ENCODE peak calls at places on chromosomes 7 and 10, in five cellular contexts. V is ovary, T is tibial nerve, S is HepG2, F is uterus. L is an unnamed sample. For H3K4me1, the result is how much of the 10 kb centered on the place peaks cover.

GRCh38 chr7:36633377-36633776 is 90.9 kb downstream of the AOAH start:
- DNase-seq in V (no peak), T (no peak), S (no peak), F (no peak), L (no peak)

GRCh38 chr7:155590215-155591023 is 44.1 kb upstream of the CNPY1 start:
- DNase-seq in V (no peak), T (no peak), S (peak), F (no peak), L (peak)

GRCh38 chr10:63236113-63236935 is 103.2 kb downstream of the NRBF2 start:
- DNase-seq in V (no peak), T (no peak), S (peak), F (peak), L (no peak)

GRCh38 chr10:42691361-42692120 is 53.2 kb upstream of the ZNF33B start:
- DNase-seq in V (no peak), T (no peak), S (no peak), F (no peak), L (no peak)

GRCh38 chr7:56447864-56448693 is 331.9 kb upstream of the NUPR2 start:
- DNase-seq in V (peak), T (no peak), S (no peak), F (no peak), L (no peak)

GRCh38 chr7:26038201-26038990 is 113.6 kb upstream of the NFE2L3 start:
- DNase-seq in V (no peak), T (no peak), S (no peak), F (no peak), L (no peak)

GRCh38 chr7:96901822-96902412 is 103.4 kb upstream of the DLX6 start:
- DNase-seq in V (no peak), T (no peak), S (no peak), F (no peak), L (no peak)

GRCh38 chr7:17521437-17521836 is 223.0 kb downstream of the AHR start:
- DNase-seq in V (no peak), T (no peak), S (no peak), F (no peak), L (no peak)

GRCh38 chr10:42951486-42952251 is 125.2 kb upstream of the RET start:
- DNase-seq in V (no peak), T (no peak), S (no peak), F (no peak), L (peak)

GRCh38 chr10:122308487-122309141 is 37.5 kb downstream of the BTBD16 start:
- DNase-seq in V (no peak), T (no peak), S (no peak), F (no peak), L (peak)

GRCh38 chr7:44060948-44061644 is 4.3 kb downstream of the PGAM2 start:
- DNase-seq in V (no peak), T (peak), S (no peak), F (no peak), L (peak)

GRCh38 chr7:74454059-74454947 is 597 bp downstream of the GTF2IRD1 start:
- DNase-seq in V (peak), T (no peak), S (no peak), F (peak), L (no peak)

GRCh38 chr7:101671783-101672356 is 42.8 kb upstream of the MYL10 start:
- DNase-seq in V (no peak), T (no peak), S (no peak), F (no peak), L (no peak)

GRCh38 chr7:70097639-70098038 is 499.4 kb downstream of the AUTS2 start:
- DNase-seq in V (no peak), T (no peak), S (no peak), F (no peak), L (no peak)

GRCh38 chr7:157682064-157682945 is 345.5 kb downstream of the DNAJB6 start:
- DNase-seq in V (no peak), T (peak), S (no peak), F (peak), L (peak)

GRCh38 chr10:13392701-13393100 is 44.6 kb upstream of the SEPHS1 start:
- DNase-seq in V (no peak), T (no peak), S (no peak), F (no peak), L (no peak)

GRCh38 chr7:98079891-98080653 is 26.6 kb upstream of the LMTK2 start:
- DNase-seq in V (no peak), T (no peak), S (no peak), F (no peak), L (no peak)

GRCh38 chr7:78039791-78040776 is 241.5 kb downstream of the PHTF2 start:
- DNase-seq in V (no peak), T (no peak), S (no peak), F (no peak), L (no peak)

GRCh38 chr10:24750695-24751094 is 27.0 kb upstream of the ARHGAP21 start:
- DNase-seq in V (no peak), T (no peak), S (no peak), F (no peak), L (no peak)

GRCh38 chr7:50281680-50282445 is 22.7 kb upstream of the IKZF1 start:
- DNase-seq in V (no peak), T (no peak), S (no peak), F (no peak), L (no peak)
- TF ChIP-seq POLR2A in V (no peak), T (no peak), S (no peak), F (no peak), L (no peak)

DNA sequence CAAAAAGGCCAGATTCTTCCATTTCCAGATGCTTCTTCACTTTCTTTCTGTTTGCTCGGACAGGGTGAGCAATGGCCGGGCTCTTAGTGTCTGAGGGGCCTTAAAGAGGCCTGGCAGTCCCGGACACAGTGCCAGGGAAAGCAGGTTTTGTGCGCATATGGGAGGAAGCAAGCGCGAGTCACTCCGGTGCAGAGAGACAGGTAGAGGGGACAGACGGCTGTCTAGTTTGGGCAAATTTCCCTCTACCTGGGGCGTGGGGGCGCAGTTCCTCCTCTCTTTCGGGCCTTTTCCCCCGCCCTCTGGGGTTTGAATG is 4.7 kb downstream of the NEUROD6 start:
- DNase-seq in V (no peak), T (no peak), S (no peak), F (no peak), L (no peak)
- H3K4me3 ChIP-seq in V (no peak), T (peak), S (no peak), F (no peak), L (peak)

GRCh38 chr7:139772115-139772514 is 5.7 kb downstream of the HIPK2 start:
- DNase-seq in V (no peak), T (no peak), S (peak), F (no peak), L (no peak)
- H3K4me1 ChIP-seq in V (under half), T (half or more), S (half or more), F (under half), L (under half)

DNA sequence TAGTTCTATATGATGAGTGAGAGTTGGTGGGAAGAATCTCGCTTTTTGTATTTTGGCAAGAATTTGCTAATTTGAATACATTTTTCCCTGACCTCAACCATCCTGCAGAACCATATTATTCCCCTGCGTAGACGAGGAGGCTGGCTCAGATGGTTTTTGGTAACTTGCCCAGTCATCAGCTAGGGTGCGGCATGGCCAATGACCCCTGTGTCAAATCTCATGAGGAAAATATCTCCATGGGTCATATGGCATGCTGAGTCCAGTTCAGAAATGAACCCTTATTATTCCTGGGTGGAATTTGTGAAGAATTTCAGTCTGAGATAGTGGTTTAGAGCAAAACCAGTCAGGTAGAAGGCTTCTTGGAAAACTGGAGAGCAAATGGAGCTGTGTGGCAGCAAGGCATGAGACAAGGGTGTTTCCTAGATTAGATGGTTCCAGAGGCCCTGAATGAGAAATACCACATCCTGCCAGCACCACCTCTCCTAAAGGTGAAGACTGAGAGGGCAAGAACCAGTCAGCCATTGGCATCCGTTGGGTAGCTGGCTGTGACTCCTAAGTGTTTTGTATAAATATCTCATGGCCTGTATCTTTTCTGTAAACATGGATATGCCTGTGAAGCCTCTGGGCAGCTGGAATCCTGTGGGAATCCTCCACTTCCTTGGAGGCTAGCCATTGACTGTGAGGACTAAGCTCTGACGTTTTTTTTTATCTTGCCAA is 5.8 kb upstream of the UPP1 start:
- DNase-seq in V (no peak), T (no peak), S (no peak), F (no peak), L (no peak)
- TF ChIP-seq POLR2A in V (no peak), T (no peak), S (no peak), F (no peak), L (no peak)

GRCh38 chr10:103277713-103278299 is 868 bp downstream of the INA start:
- DNase-seq in V (no peak), T (no peak), S (no peak), F (no peak), L (no peak)
- H3K4me3 ChIP-seq in V (no peak), T (peak), S (no peak), F (no peak), L (peak)

DNA sequence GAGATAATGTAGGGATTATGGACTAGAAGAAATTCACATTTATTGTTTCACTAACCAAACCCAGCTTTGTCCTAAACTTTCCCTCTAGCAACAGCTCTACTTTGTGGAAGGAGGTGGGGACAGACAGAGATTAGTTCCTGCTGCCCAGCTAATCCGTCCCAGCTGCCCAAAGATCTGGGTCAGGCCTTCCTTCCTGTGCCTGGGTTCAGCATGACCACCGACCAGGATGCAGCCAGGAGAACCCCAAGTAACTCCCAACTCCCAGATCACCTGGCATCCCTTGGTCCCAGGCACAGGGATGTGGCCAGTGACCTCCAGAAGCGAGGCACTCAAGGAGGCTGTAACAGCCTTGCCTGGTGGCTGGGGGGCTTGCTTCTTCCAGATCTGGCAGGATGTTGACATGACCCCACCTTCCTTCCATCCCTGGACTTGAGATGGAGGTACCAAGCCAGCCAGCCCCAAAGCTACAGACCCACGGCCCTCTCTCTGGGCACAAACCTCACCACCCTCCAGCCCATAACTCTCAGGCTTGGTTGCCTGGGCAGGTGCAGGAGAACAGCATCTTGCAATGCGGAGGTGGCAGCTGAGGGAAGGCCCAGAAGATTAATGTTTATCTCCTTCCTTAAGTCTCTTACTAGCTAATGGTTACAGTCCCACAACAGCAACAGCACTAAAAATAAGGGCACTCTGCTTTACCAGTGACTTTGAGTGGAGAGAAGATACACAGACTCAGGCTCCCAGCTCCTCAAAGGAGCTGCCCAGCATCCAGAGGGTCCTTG is 11.1 kb downstream of the CAMK2G start:
- DNase-seq in V (no peak), T (no peak), S (no peak), F (no peak), L (no peak)
- H3K4me1 ChIP-seq in V (under half), T (half or more), S (under half), F (under half), L (under half)

L was measured in suprapubic skin.